ENCODE peak calls at places on chromosomes 4 and X, in ten cellular contexts. H, V, Z, S, W, J, P, M, Y and N are unnamed samples.
A peak's percentile ranks its signal among the peaks of the same experiment; 100 is the strongest.

GRCh38 chr4:138562544-138562961 is 320.4 kb upstream of the SLC7A11 start:
- DNase-seq in S (no peak), W (no peak), J (no peak), Y (no peak), M (no peak), Z (peak; percentile 21), P (no peak), H (no peak), V (no peak), N (no peak)

GRCh38 chr4:86935499-86935832 is 655 bp downstream of the AFF1 start:
- DNase-seq in P (peak; percentile 81), M (no peak), V (no peak), H (no peak), S (no peak), J (no peak), Z (no peak), Y (no peak), W (no peak), N (peak; percentile 33)

GRCh38 chrX:40175416-40176255 is 77.9 kb upstream of the BCOR start:
- DNase-seq in J (peak; percentile 47), H (peak; percentile 89), W (peak; percentile 60), V (peak; percentile 80), Y (peak; percentile 92), P (no peak), M (peak; percentile 56), Z (no peak), S (peak; percentile 76), N (no peak)

GRCh38 chrX:109936598-109936997 is 66.3 kb upstream of the TMEM164 start:
- DNase-seq in S (no peak), H (no peak), W (no peak), P (no peak), V (no peak), Y (no peak), J (no peak), M (no peak), Z (no peak), N (no peak)

GRCh38 chr4:40264995-40265909 is 68.4 kb downstream of the RHOH start:
- DNase-seq in M (peak; percentile 66), P (no peak), Z (no peak), Y (no peak), S (no peak), W (no peak), J (no peak), H (no peak), V (peak; percentile 63), N (no peak)

GRCh38 chr4:88697113-88697512 is 516 bp downstream of the NAP1L5 start:
- DNase-seq in W (no peak), S (peak; percentile 62), J (no peak), P (no peak), H (peak; percentile 82), Z (no peak), Y (peak; percentile 64), V (peak; percentile 16), M (no peak), N (no peak)

GRCh38 chr4:57190651-57191481 is 80.7 kb upstream of the IGFBP7 start:
- DNase-seq in S (no peak), V (peak; percentile 27), M (peak; percentile 69), Z (no peak), J (peak; percentile 18), W (peak; percentile 49), Y (no peak), P (no peak), H (no peak), N (no peak)

GRCh38 chr4:52957220-52957686 is 95.1 kb downstream of the RASL11B start:
- DNase-seq in W (no peak), M (no peak), H (no peak), Y (no peak), V (peak; percentile 10), P (no peak), S (peak; percentile 57), Z (no peak), J (no peak), N (no peak)

GRCh38 chrX:51747671-51748070 is 4.4 kb downstream of the GSPT2 start:
- DNase-seq in V (no peak), Z (no peak), H (no peak), M (no peak), P (no peak), J (no peak), Y (no peak), W (no peak), S (no peak), N (no peak)

GRCh38 chr4:142781114-142781513 is 65.0 kb downstream of the INPP4B start:
- DNase-seq in H (no peak), Z (no peak), J (no peak), P (no peak), W (no peak), S (no peak), Y (no peak), M (no peak), V (no peak), N (no peak)

GRCh38 chrX:100658936-100659335 is 14.9 kb downstream of the SRPX2 start:
- DNase-seq in P (no peak), J (no peak), W (no peak), H (no peak), Y (no peak), Z (no peak), S (no peak), V (no peak), M (no peak), N (no peak)

GRCh38 chr4:33071552-33071951 is 2351.4 kb downstream of the PCDH7 start:
- DNase-seq in Z (no peak), Y (no peak), S (no peak), W (no peak), V (no peak), H (no peak), J (no peak), P (no peak), M (no peak), N (no peak)

GRCh38 chr4:33078145-33078544 is 2358.0 kb downstream of the PCDH7 start:
- DNase-seq in Z (no peak), P (no peak), M (no peak), Y (no peak), H (no peak), J (no peak), W (no peak), S (no peak), V (no peak), N (no peak)

GRCh38 chr4:33068539-33068938 is 2348.4 kb downstream of the PCDH7 start:
- DNase-seq in J (no peak), V (no peak), P (no peak), Y (no peak), H (no peak), Z (no peak), M (no peak), W (no peak), S (no peak), N (no peak)

GRCh38 chr4:33072340-33073089 is 2352.3 kb downstream of the PCDH7 start:
- DNase-seq in W (no peak), J (no peak), P (no peak), Z (no peak), V (no peak), Y (no peak), H (no peak), S (no peak), M (no peak), N (no peak)

DNA sequence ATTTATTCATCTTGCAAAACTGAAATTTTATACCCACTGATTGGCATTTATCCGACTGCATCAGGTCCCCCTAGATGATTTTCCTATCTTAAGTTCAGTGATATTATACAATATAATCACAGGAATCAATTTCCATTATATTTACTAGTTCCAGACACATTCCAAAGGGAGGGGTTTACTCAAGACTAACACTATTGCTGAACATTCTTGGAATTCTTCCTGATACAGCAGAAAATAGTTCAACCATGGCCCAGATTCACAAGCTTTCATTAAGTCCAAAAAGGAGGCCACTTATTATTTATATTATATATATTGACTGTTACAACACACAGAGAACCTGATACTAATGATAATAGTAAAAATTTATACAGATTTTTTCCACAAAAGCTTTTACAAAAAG is 2353.6 kb downstream of the PCDH7 start:
- DNase-seq in H (no peak), W (no peak), Y (no peak), Z (no peak), M (no peak), P (no peak), S (no peak), J (no peak), V (no peak), N (no peak)
- TF ChIP-seq EP300 in H (no peak), W (no peak), Y (no peak), Z (no peak), M (no peak), P (no peak), S (no peak), J (no peak), V (no peak), N (no peak)

DNA sequence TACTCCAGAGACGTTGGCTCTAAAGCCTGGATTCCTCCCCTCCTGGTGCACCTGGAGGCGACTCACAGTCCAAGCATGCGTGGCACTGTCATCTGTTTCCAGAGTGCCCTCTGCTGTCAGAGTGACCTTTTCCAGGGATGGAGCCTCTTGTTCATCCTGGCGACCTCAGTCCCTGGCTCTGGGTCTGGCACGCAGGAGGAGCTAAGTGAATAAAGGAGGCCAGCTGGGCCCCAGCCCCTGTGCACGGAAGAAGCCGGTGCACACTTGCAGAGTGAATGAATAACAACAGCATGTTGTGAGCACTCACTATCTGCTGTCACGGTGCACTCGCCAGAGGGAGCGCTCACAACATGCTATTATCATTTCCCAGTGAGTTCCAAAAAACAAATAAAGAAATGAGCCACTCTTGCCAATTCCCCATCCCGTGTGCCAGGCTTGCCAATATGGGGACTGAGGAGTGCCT is 27.8 kb upstream of the PSAPL1 start:
- DNase-seq in H (no peak), Z (no peak), M (no peak), W (peak; percentile 37), Y (no peak), P (no peak), V (no peak), S (peak; percentile 78), J (peak; percentile 46), N (peak; percentile 17)
- TF ChIP-seq EP300 in H (no peak), Z (no peak), M (no peak), W (no peak), Y (no peak), P (no peak), V (no peak), S (no peak), J (no peak), N (no peak)

DNA sequence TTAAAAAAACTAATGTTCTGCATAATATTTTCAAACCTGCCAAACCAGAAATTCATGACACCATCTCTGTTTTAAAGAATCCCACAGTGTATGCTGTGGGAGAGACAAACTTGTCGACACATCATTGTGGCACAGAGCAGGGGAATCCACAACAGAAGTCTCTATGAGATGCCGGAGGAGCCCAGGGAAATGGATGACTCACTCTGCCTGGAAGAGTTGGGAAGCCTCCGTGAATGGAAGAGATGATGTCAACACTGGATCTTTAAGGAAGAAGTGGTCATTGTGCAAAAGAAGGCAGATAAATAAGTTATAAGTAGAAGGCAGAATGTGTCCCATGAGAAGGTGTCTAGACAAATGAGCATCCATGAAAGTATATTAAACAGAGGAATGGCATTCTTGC is 595.1 kb downstream of the RAB28 start:
- DNase-seq in Y (no peak), S (no peak), H (no peak), J (no peak), W (peak; percentile 0), Z (no peak), P (no peak), V (no peak), M (no peak), N (peak; percentile 14)
- TF ChIP-seq EP300 in Y (no peak), S (no peak), H (no peak), J (no peak), W (no peak), Z (no peak), P (no peak), V (no peak), M (no peak), N (no peak)

GRCh38 chrX:35696760-35697234 is 101.3 kb upstream of the MAGEB16 start:
- DNase-seq in P (no peak), M (no peak), H (no peak), V (no peak), Y (no peak), S (no peak), W (no peak), J (no peak), Z (peak; percentile 47), N (no peak)

GRCh38 chrX:35699642-35700041 is 98.5 kb upstream of the MAGEB16 start:
- DNase-seq in W (no peak), M (no peak), Y (no peak), V (no peak), J (no peak), P (no peak), H (no peak), Z (no peak), S (no peak), N (no peak)
- TF ChIP-seq EP300 in W (no peak), M (no peak), Y (no peak), V (no peak), J (no peak), P (no peak), H (no peak), Z (peak; percentile 11), S (no peak), N (no peak)